ENCODE peak calls at places on chromosomes 7 and 10, in four cellular contexts. O is nephron progenitor cell; V is stimulated activated CD4-positive, alpha-beta T cell treated with anti-CD3 and anti-CD28 coated beads, Interleukin-12 subunit alpha, Interleukin-12 subunit beta, amount 100 ng/mL, for 48 hours; C is Ammon's horn. R is an unnamed sample.

GRCh38 chr7:30403477-30403876 is 75.1 kb downstream of the NOD1 start:
- DNase-seq in O (no peak), V (no peak), C (no peak), R (no peak)

GRCh38 chr7:156999611-157000046 is 10.8 kb downstream of the MNX1 start:
- DNase-seq in O (no peak), V (no peak), C (no peak), R (peak; percentile 41)

GRCh38 chr7:151238924-151239836 is 6.9 kb downstream of the CHPF2 start:
- DNase-seq in O (no peak), V (no peak), C (no peak), R (no peak)

GRCh38 chr7:132518102-132518838 is 58.0 kb downstream of the PLXNA4 start:
- DNase-seq in O (peak; percentile 20), V (no peak), C (no peak), R (no peak)

GRCh38 chr10:124211921-124212320 is 118.5 kb upstream of the CHST15 start:
- DNase-seq in O (no peak), V (no peak), C (no peak), R (no peak)

GRCh38 chr7:120994512-120995363 is 6.2 kb downstream of the CPED1 start:
- DNase-seq in O (no peak), V (no peak), C (no peak), R (no peak)

GRCh38 chr10:61606971-61607907 is 55.5 kb upstream of the CABCOCO1 start:
- DNase-seq in O (no peak), V (no peak), C (no peak), R (no peak)

GRCh38 chr7:88758355-88759215 is 915 bp upstream of the ZNF804B start:
- DNase-seq in O (peak; percentile 44), V (no peak), C (peak; percentile 62), R (no peak)

GRCh38 chr10:5525581-5526271 is 965 bp downstream of the CALML3 start:
- DNase-seq in O (no peak), V (no peak), C (no peak), R (peak; percentile 41)

GRCh38 chr7:22351329-22351692 is 5.6 kb downstream of the RAPGEF5 start:
- DNase-seq in O (no peak), V (no peak), C (no peak), R (no peak)

GRCh38 chr7:132609222-132609621 is 33.0 kb upstream of the PLXNA4 start:
- DNase-seq in O (no peak), V (no peak), C (no peak), R (no peak)

GRCh38 chr10:52965489-52965888 is 192.9 kb upstream of the MBL2 start:
- DNase-seq in O (no peak), V (no peak), C (no peak), R (no peak)

GRCh38 chr7:75614390-75614789 is 122.3 kb downstream of the SPDYE5 start:
- DNase-seq in O (no peak), V (no peak), C (no peak), R (no peak)

GRCh38 chr10:117140525-117140902 is 2.4 kb upstream of the VAX1 start:
- DNase-seq in O (no peak), V (no peak), C (no peak), R (no peak)

GRCh38 chr7:17325364-17325763 is 26.9 kb downstream of the AHR start:
- DNase-seq in O (no peak), V (no peak), C (no peak), R (no peak)

GRCh38 chr10:12564173-12564572 is 214.8 kb downstream of the CAMK1D start:
- DNase-seq in O (no peak), V (no peak), C (no peak), R (no peak)

GRCh38 chr10:58328233-58328632 is 6.6 kb upstream of the UBE2D1 start:
- DNase-seq in O (no peak), V (no peak), C (no peak), R (no peak)

GRCh38 chr10:84138478-84139125 is 707 bp upstream of the GHITM start:
- DNase-seq in O (no peak), V (peak; percentile 58), C (no peak), R (no peak)

GRCh38 chr7:16604054-16604453 is 41.5 kb downstream of the ANKMY2 start:
- DNase-seq in O (no peak), V (no peak), C (no peak), R (no peak)

GRCh38 chr7:115230882-115231508 is 309.1 kb downstream of the MDFIC start:
- DNase-seq in O (no peak), V (no peak), C (no peak), R (no peak)

GRCh38 chr7:80876894-80877414 is 41.9 kb downstream of the SEMA3C start:
- DNase-seq in O (peak; percentile 42), V (no peak), C (no peak), R (no peak)

GRCh38 chr7:55018361-55019328 is at the start of gene EGFR:
- DNase-seq in O (peak; percentile 73), V (no peak), C (peak; percentile 68), R (peak; percentile 96)

GRCh38 chr7:50793115-50793946 is 10.6 kb upstream of the GRB10 start:
- DNase-seq in O (peak; percentile 68), V (no peak), C (no peak), R (peak; percentile 81)

GRCh38 chr7:19558527-19558926 is 150.3 kb downstream of the POLR1F start:
- DNase-seq in O (no peak), V (no peak), C (no peak), R (no peak)

GRCh38 chr7:153847828-153848227 is 204.4 kb upstream of the DPP6 start:
- DNase-seq in O (no peak), V (no peak), C (no peak), R (no peak)

GRCh38 chr10:71085689-71086438 is 126.5 kb upstream of the UNC5B start:
- DNase-seq in O (no peak), V (no peak), C (no peak), R (peak; percentile 31)

GRCh38 chr10:84452006-84452405 is 123.6 kb downstream of the CCSER2 start:
- DNase-seq in O (no peak), V (no peak), C (peak; percentile 88), R (no peak)

GRCh38 chr7:82335927-82336326 is 107.7 kb downstream of the CACNA2D1 start:
- DNase-seq in O (no peak), V (no peak), C (no peak), R (no peak)

GRCh38 chr10:9579110-9579705 is 1438.5 kb upstream of the CELF2 start:
- DNase-seq in O (no peak), V (no peak), C (no peak), R (no peak)

GRCh38 chr7:100965723-100966541 is 3.4 kb upstream of the MUC12 start:
- DNase-seq in O (peak; percentile 100), V (peak; percentile 80), C (no peak), R (peak; percentile 79)

GRCh38 chr7:24936121-24936824 is 43.7 kb downstream of the OSBPL3 start:
- DNase-seq in O (no peak), V (no peak), C (peak; percentile 16), R (no peak)

GRCh38 chr7:74223711-74224510 is 14.1 kb downstream of the LAT2 start:
- DNase-seq in O (no peak), V (no peak), C (no peak), R (peak; percentile 88)

GRCh38 chr10:50367732-50368131 is 116.4 kb upstream of the ASAH2 start:
- DNase-seq in O (peak; percentile 16), V (no peak), C (no peak), R (no peak)

GRCh38 chr7:155206286-155207020 is 91.2 kb upstream of the INSIG1 start:
- DNase-seq in O (no peak), V (peak; percentile 64), C (peak; percentile 57), R (no peak)

GRCh38 chr10:97179731-97180366 is 5.9 kb downstream of the SLIT1 start:
- DNase-seq in O (peak; percentile 75), V (no peak), C (peak; percentile 64), R (no peak)

GRCh38 chr7:4828720-4829383 is 33.0 kb downstream of the PAPOLB start:
- DNase-seq in O (no peak), V (no peak), C (no peak), R (no peak)

GRCh38 chr10:112562803-112563663 is 116.0 kb downstream of the VTI1A start:
- DNase-seq in O (no peak), V (no peak), C (no peak), R (no peak)